ENCODE peak calls at places on chromosomes 16 and 17, in ten cellular contexts. O is DND-41; B is Caco-2; Q is NCI-H2081; T is EL; A is activated effector memory CD4-positive, alpha-beta T cell treated with Interleukin-2 at 50 U/mL for 16 hours; G is brain pericyte; I is stimulated activated CD4-positive, alpha-beta T cell treated with anti-CD3 and anti-CD28 coated beads, TNF-alpha, amount 100 ng/mL, for 24 hours; E is H7; V is heart right ventricle. M is an unnamed sample.

GRCh38 chr16:17467923-17468540 is 2.7 kb downstream of the XYLT1 start:
- DNase-seq in O (peak; percentile 37), B (peak; percentile 62), Q (peak; percentile 15), T (peak; percentile 65), A (no peak), G (no peak), I (no peak), E (peak; percentile 72), V (peak; percentile 71), M (no peak)

GRCh38 chr16:13733561-13733960 is 186.4 kb upstream of the ERCC4 start:
- DNase-seq in O (no peak), B (no peak), Q (no peak), T (no peak), A (no peak), G (no peak), I (no peak), E (no peak), V (no peak), M (no peak)

GRCh38 chr17:17189559-17189958 is 16.6 kb downstream of the PLD6 start:
- DNase-seq in O (no peak), B (no peak), Q (no peak), T (no peak), A (no peak), G (no peak), I (no peak), E (no peak), V (no peak), M (no peak)

GRCh38 chr17:36629252-36629847 is 28.0 kb downstream of the MRM1 start:
- DNase-seq in O (peak; percentile 77), B (peak; percentile 90), Q (peak; percentile 72), T (peak; percentile 67), A (peak; percentile 64), G (no peak), I (peak; percentile 70), E (peak; percentile 93), V (peak; percentile 71), M (peak; percentile 92)

GRCh38 chr17:82726427-82726826 is 9.0 kb upstream of the FN3K start:
- DNase-seq in O (no peak), B (no peak), Q (no peak), T (no peak), A (no peak), G (no peak), I (no peak), E (no peak), V (no peak), M (no peak)

GRCh38 chr17:52158450-52159042 is at the start of gene CA10:
- DNase-seq in O (no peak), B (no peak), Q (peak; percentile 75), T (no peak), A (no peak), G (no peak), I (no peak), E (peak; percentile 89), V (no peak), M (no peak)

GRCh38 chr16:87948735-87949070 is 2.5 kb upstream of the BANP start:
- DNase-seq in O (no peak), B (no peak), Q (no peak), T (no peak), A (no peak), G (no peak), I (no peak), E (no peak), V (no peak), M (no peak)

GRCh38 chr17:18327093-18327492 is 12.0 kb downstream of the SMCR8 start:
- DNase-seq in O (no peak), B (no peak), Q (no peak), T (no peak), A (no peak), G (no peak), I (no peak), E (peak; percentile 54), V (no peak), M (no peak)

GRCh38 chr17:44203731-44204452 is 4.2 kb upstream of the ATXN7L3 start:
- DNase-seq in O (peak; percentile 80), B (peak; percentile 60), Q (peak; percentile 60), T (peak; percentile 54), A (no peak), G (no peak), I (no peak), E (peak; percentile 89), V (no peak), M (no peak)

GRCh38 chr16:72856797-72857196 is 191.1 kb downstream of the ZFHX3 start:
- DNase-seq in O (peak; percentile 37), B (peak; percentile 48), Q (peak; percentile 42), T (peak; percentile 11), A (no peak), G (no peak), I (no peak), E (peak; percentile 86), V (no peak), M (peak; percentile 47)

GRCh38 chr17:54948380-54948779 is 20.1 kb downstream of the COX11 start:
- DNase-seq in O (no peak), B (no peak), Q (no peak), T (peak; percentile 95), A (no peak), G (peak; percentile 29), I (no peak), E (no peak), V (no peak), M (no peak)

GRCh38 chr16:73113326-73113720 is 65.4 kb upstream of the ZFHX3 start:
- DNase-seq in O (no peak), B (no peak), Q (no peak), T (peak; percentile 4), A (no peak), G (no peak), I (no peak), E (no peak), V (no peak), M (peak; percentile 8)

GRCh38 chr17:76725580-76726230 is 701 bp downstream of the JMJD6 start:
- DNase-seq in O (peak; percentile 75), B (peak; percentile 74), Q (peak; percentile 58), T (peak; percentile 53), A (peak; percentile 58), G (no peak), I (peak; percentile 55), E (no peak), V (peak; percentile 85), M (peak; percentile 93)

GRCh38 chr17:37698132-37698615 is 46.7 kb downstream of the HNF1B start:
- DNase-seq in O (no peak), B (no peak), Q (no peak), T (peak; percentile 66), A (no peak), G (no peak), I (no peak), E (no peak), V (no peak), M (no peak)

GRCh38 chr17:3511841-3512511 is 36.2 kb downstream of the ASPA start:
- DNase-seq in O (no peak), B (no peak), Q (no peak), T (no peak), A (no peak), G (no peak), I (no peak), E (no peak), V (no peak), M (peak; percentile 60)

GRCh38 chr16:69301187-69301586 is 10.0 kb upstream of the VPS4A start:
- DNase-seq in O (no peak), B (no peak), Q (no peak), T (no peak), A (no peak), G (no peak), I (no peak), E (no peak), V (no peak), M (no peak)

GRCh38 chr16:87984868-87985267 is 33.6 kb downstream of the BANP start:
- DNase-seq in O (no peak), B (no peak), Q (no peak), T (no peak), A (no peak), G (no peak), I (no peak), E (no peak), V (no peak), M (no peak)

GRCh38 chr17:82866521-82867214 is 26.8 kb upstream of the ZNF750 start:
- DNase-seq in O (no peak), B (no peak), Q (peak; percentile 85), T (peak; percentile 76), A (no peak), G (peak; percentile 54), I (no peak), E (peak; percentile 54), V (peak; percentile 55), M (no peak)

GRCh38 chr17:28646039-28646754 is 1.2 kb upstream of the BLTP2 start:
- DNase-seq in O (no peak), B (no peak), Q (no peak), T (no peak), A (no peak), G (no peak), I (no peak), E (no peak), V (no peak), M (no peak)

GRCh38 chr16:89489731-89490385 is 503 bp downstream of the ANKRD11 start:
- DNase-seq in O (no peak), B (no peak), Q (no peak), T (no peak), A (no peak), G (no peak), I (no peak), E (no peak), V (no peak), M (no peak)

GRCh38 chr16:70257391-70257790 is 5.7 kb upstream of the EXOSC6 start:
- DNase-seq in O (no peak), B (no peak), Q (no peak), T (peak; percentile 24), A (no peak), G (no peak), I (no peak), E (no peak), V (no peak), M (peak; percentile 39)

GRCh38 chr16:78925071-78925714 is 675.3 kb downstream of the MAF start:
- DNase-seq in O (peak; percentile 24), B (peak; percentile 38), Q (no peak), T (no peak), A (no peak), G (no peak), I (peak; percentile 24), E (peak; percentile 70), V (peak; percentile 16), M (no peak)

GRCh38 chr16:24051125-24051524 is 205.0 kb upstream of the CACNG3 start:
- DNase-seq in O (no peak), B (no peak), Q (no peak), T (no peak), A (no peak), G (no peak), I (no peak), E (peak; percentile 34), V (no peak), M (peak; percentile 51)

GRCh38 chr16:66247516-66248089 is 118.9 kb upstream of the CDH5 start:
- DNase-seq in O (no peak), B (no peak), Q (no peak), T (no peak), A (no peak), G (no peak), I (no peak), E (no peak), V (no peak), M (no peak)